ENCODE peak calls at places on chromosomes 3 and 15, in seven cellular contexts. Y, R, Q, S, O, V and I are unnamed samples.

GRCh38 chr15:85771276-85771675 is 23.4 kb downstream of the KLHL25 start:
- DNase-seq in Q (no peak), S (peak; percentile 39), R (no peak), Y (no peak), V (no peak), O (no peak), I (peak; percentile 12)

GRCh38 chr3:110806924-110807323 is 264.7 kb upstream of the NECTIN3 start:
- DNase-seq in O (no peak), Y (no peak), S (no peak), V (no peak), R (no peak), Q (no peak), I (no peak)

GRCh38 chr3:20975221-20975620 is 775.8 kb downstream of the ZNF385D start:
- DNase-seq in R (no peak), Q (no peak), Y (peak; percentile 20), V (no peak), O (no peak), S (peak; percentile 0), I (peak; percentile 54)

GRCh38 chr15:59353994-59354951 is 18.4 kb downstream of the MYO1E start:
- DNase-seq in S (no peak), R (no peak), Q (no peak), Y (no peak), O (no peak), V (no peak), I (no peak)

GRCh38 chr3:1179116-1179515 is 86.3 kb downstream of the CNTN6 start:
- DNase-seq in S (no peak), R (no peak), Y (no peak), O (no peak), Q (no peak), V (no peak), I (peak; percentile 13)

GRCh38 chr15:79886119-79886518 is 10.7 kb downstream of the MTHFS start:
- DNase-seq in S (no peak), O (no peak), R (no peak), V (no peak), Q (no peak), Y (no peak), I (no peak)

GRCh38 chr3:32630266-32630665 is 54.7 kb upstream of the CNOT10 start:
- DNase-seq in R (no peak), Q (no peak), Y (no peak), V (no peak), O (no peak), S (peak; percentile 25), I (peak; percentile 8)

GRCh38 chr3:100634493-100635272 is 25.3 kb downstream of the ADGRG7 start:
- DNase-seq in Y (no peak), R (peak; percentile 74), S (peak; percentile 35), O (no peak), V (no peak), Q (no peak), I (peak; percentile 32)

GRCh38 chr15:35547775-35548364 is 1.9 kb upstream of the DPH6 start:
- DNase-seq in O (no peak), S (no peak), R (no peak), Y (no peak), V (no peak), Q (no peak), I (no peak)

GRCh38 chr3:112101946-112102345 is 15.8 kb downstream of the C3orf52 start:
- DNase-seq in S (peak; percentile 14), Y (no peak), V (no peak), O (no peak), R (no peak), Q (no peak), I (peak; percentile 54)

GRCh38 chr3:26484140-26484539 is 138.4 kb upstream of the LRRC3B start:
- DNase-seq in S (no peak), R (no peak), V (no peak), Q (no peak), O (no peak), Y (no peak), I (no peak)

GRCh38 chr3:13278783-13279531 is 141.2 kb downstream of the NUP210 start:
- DNase-seq in O (no peak), S (no peak), Q (no peak), V (peak; percentile 21), Y (no peak), R (no peak), I (no peak)

GRCh38 chr3:155323063-155323666 is 29.7 kb upstream of the STRIT1 start:
- DNase-seq in S (peak; percentile 92), V (no peak), Y (no peak), R (peak; percentile 29), O (peak; percentile 66), Q (peak; percentile 33), I (peak; percentile 92)

GRCh38 chr15:73677146-73677607 is 7.0 kb upstream of the CD276 start:
- DNase-seq in Y (peak; percentile 81), V (peak; percentile 57), R (peak; percentile 83), O (no peak), Q (peak; percentile 48), S (peak; percentile 82), I (peak; percentile 84)

GRCh38 chr3:196995027-196995426 is 26.4 kb upstream of the PIGZ start:
- DNase-seq in R (no peak), Q (no peak), V (no peak), S (no peak), Y (no peak), O (no peak), I (no peak)

GRCh38 chr15:88998980-88999713 is 86.0 kb upstream of the MFGE8 start:
- DNase-seq in V (no peak), O (no peak), R (no peak), Y (no peak), S (no peak), Q (no peak), I (no peak)

GRCh38 chr3:36488077-36488789 is 107.9 kb downstream of the STAC start:
- DNase-seq in Y (no peak), V (no peak), O (no peak), R (no peak), S (no peak), Q (no peak), I (no peak)

DNA sequence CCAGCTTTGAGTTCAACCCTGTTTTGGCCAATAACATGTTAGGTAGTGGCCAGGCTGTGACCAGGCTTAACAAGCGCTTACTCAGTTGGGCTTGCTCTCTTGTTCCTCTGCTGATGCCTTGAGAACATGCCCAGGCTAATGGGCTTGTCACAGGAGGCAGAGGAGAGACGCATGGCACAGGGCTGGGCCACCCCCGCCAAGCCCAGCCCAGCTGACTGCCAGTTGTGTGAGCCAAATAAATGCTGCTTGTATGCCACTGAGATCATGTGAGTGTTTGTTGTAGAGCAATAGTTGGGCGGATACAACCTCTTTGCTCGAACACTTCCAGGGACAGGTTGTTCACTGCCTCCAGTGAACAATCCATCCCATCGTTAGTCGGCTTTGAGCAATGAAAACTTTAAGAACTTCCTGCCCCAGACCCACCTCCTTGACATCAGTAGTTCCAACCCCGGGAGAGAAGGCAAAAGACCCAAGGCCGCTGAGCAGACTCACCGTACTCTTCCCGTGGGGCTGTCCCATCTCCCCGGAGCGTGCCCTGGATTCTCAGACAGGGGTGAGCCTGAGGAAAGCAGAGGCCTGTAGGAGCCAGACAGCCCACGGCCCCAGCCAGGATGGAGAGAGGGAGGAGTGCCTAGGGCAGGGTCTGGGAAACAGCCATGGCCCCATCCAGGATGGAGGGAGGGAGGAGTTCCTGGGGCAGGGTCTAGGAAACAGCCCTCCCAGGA is 4.1 kb downstream of the PLA2G4F start:
- DNase-seq in Q (peak; percentile 83), V (peak; percentile 78), Y (no peak), O (no peak), S (peak; percentile 7), R (peak; percentile 60), I (peak; percentile 16)
- H3K4me3 ChIP-seq in Q (no peak overlapping the region), V (peak overlapping the region; percentile 8), Y (no peak overlapping the region), O (no peak overlapping the region), S (no peak overlapping the region), R (no peak overlapping the region), I (no peak overlapping the region)

GRCh38 chr3:47161983-47162694 is 1.8 kb downstream of the SETD2 start:
- DNase-seq in R (no peak), O (no peak), S (no peak), Y (no peak), Q (no peak), V (no peak), I (peak; percentile 7)

GRCh38 chr3:47162695-47163022 is 1.3 kb downstream of the SETD2 start:
- DNase-seq in Q (no peak), V (no peak), R (no peak), S (no peak), O (no peak), Y (no peak), I (no peak)

GRCh38 chr3:47163023-47163989 is 607 bp downstream of the SETD2 start:
- DNase-seq in R (peak; percentile 47), Q (peak; percentile 5), Y (peak; percentile 22), S (peak; percentile 37), O (no peak), V (peak; percentile 67), I (peak; percentile 37)

GRCh38 chr3:47159820-47160219 is 4.1 kb downstream of the SETD2 start:
- DNase-seq in Y (no peak), S (no peak), Q (no peak), O (no peak), V (no peak), R (no peak), I (no peak)

DNA sequence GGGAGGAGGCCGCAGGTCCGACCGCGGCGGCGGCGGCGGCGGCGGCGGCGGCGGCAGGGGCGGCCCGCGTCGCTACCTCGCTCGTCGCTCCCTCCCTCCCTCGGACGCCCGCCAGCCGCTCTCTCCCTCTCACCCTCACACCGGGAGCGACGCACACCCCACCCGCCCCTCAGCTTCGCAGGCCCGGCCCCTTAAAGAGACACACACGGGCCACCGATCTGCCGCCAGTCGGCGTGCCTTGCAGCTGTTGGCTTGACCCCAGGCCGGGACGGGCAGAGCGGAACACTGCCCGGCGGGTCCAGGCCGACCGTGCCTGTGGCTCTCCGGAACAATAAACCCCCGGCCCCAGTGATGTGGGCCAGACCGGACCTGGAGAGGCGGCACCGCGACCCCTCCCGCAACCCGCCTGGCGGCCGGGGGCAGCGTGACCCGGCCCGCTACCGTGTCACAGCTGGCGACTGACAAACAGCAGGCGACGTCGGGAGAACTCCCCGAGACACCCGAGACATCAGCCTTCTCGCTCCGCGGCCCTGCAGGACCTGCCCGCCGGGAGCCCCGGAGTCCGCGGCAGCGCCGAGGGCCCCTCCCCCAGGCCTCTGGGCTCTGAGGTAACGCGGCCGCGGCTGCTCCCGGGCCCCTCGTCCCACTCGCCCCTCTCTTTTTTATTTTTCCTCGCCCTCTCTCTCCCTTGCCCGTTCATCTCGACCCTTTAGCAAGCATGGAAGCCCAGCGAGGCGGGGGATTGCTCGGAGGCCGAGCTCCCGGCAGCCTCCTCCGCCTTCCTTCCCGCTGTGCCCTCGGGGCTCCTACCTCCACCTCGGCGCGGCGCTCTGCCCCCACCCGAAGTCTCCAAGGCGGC is at the start of gene SETD2:
- DNase-seq in Q (peak; percentile 95), Y (peak; percentile 95), V (peak; percentile 96), O (peak; percentile 68), R (peak; percentile 95), S (peak; percentile 95), I (peak; percentile 87)
- TF ChIP-seq CTCF in Q (peak; percentile 49), Y (peak; percentile 28), V (peak; percentile 48), O (peak; percentile 32), R (no peak), S (peak; percentile 16), I (peak; percentile 28)

DNA sequence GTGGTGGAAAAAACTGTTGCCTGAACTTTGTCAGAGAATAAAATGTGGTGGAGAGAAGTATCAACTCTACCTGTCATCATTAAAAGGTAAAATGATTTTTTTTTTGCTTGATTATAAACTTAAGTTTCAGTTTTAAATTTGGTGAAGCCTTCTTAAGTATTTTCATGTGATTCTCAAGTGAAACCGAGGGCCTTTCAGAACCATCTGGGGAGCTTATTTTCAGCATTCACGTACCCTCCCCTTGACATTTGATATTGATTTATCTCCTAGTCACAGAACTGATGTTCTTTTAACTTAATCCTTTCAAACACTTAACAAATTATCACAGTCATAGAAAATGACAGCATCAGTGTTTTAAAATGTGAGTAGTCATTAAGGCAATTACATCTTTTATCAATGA is 38.5 kb downstream of the HPS3 start:
- DNase-seq in S (no peak), V (no peak), Y (no peak), R (no peak), Q (no peak), O (no peak), I (no peak)
- H3K4me3 ChIP-seq in S (no peak overlapping the region), V (no peak overlapping the region), Y (no peak overlapping the region), R (no peak overlapping the region), Q (no peak overlapping the region), O (no peak overlapping the region), I (no peak overlapping the region)

GRCh38 chr3:194512895-194513601 is 26.2 kb upstream of the ATP13A3 start:
- DNase-seq in R (no peak), Q (no peak), O (no peak), Y (no peak), S (peak; percentile 46), V (no peak), I (peak; percentile 37)
- TF ChIP-seq CTCF in R (no peak), Q (no peak), O (no peak), Y (no peak), S (no peak), V (no peak), I (no peak)